ENCODE peak calls at places on chromosomes 7 and 10, in ten cellular contexts. One of them, this sample, is unnamed.

GRCh38 chr7:104074529-104074928 is 85.1 kb upstream of the RELN start:
- DNase-seq in AML-193: no peak
- DNase-seq in fibroblast of pulmonary artery: no peak
- DNase-seq in small intestine: no peak
- DNase-seq in bronchial epithelial cell: peak; percentile 5
- DNase-seq in tibial nerve: no peak
- DNase-seq in NCI-H526 treated with DMSO at 0.1 percent for 48 hours: no peak
- DNase-seq in activated naive CD4-positive, alpha-beta T cell treated with Interleukin-2 at 50 U/mL for 16 hours: no peak
- DNase-seq in CD4-positive, CD25-positive, alpha-beta regulatory T cell: no peak
- DNase-seq in AG09309: no peak
- DNase-seq in this sample: no peak

GRCh38 chr10:86366033-86366901 is at the start of gene GRID1:
- DNase-seq in AML-193: no peak
- DNase-seq in fibroblast of pulmonary artery: no peak
- DNase-seq in small intestine: no peak
- DNase-seq in bronchial epithelial cell: no peak
- DNase-seq in tibial nerve: peak; percentile 12
- DNase-seq in NCI-H526 treated with DMSO at 0.1 percent for 48 hours: no peak
- DNase-seq in activated naive CD4-positive, alpha-beta T cell treated with Interleukin-2 at 50 U/mL for 16 hours: peak; percentile 15
- DNase-seq in CD4-positive, CD25-positive, alpha-beta regulatory T cell: no peak
- DNase-seq in AG09309: no peak
- DNase-seq in this sample: peak; percentile 54

GRCh38 chr7:70525991-70526390 is 606.0 kb upstream of the GALNT17 start:
- DNase-seq in AML-193: no peak
- DNase-seq in fibroblast of pulmonary artery: no peak
- DNase-seq in small intestine: no peak
- DNase-seq in bronchial epithelial cell: no peak
- DNase-seq in tibial nerve: no peak
- DNase-seq in NCI-H526 treated with DMSO at 0.1 percent for 48 hours: no peak
- DNase-seq in activated naive CD4-positive, alpha-beta T cell treated with Interleukin-2 at 50 U/mL for 16 hours: no peak
- DNase-seq in CD4-positive, CD25-positive, alpha-beta regulatory T cell: no peak
- DNase-seq in AG09309: no peak
- DNase-seq in this sample: no peak

GRCh38 chr10:44462338-44462914 is 77.5 kb upstream of the CXCL12 start:
- DNase-seq in AML-193: no peak
- DNase-seq in fibroblast of pulmonary artery: no peak
- DNase-seq in small intestine: no peak
- DNase-seq in bronchial epithelial cell: no peak
- DNase-seq in tibial nerve: no peak
- DNase-seq in NCI-H526 treated with DMSO at 0.1 percent for 48 hours: no peak
- DNase-seq in activated naive CD4-positive, alpha-beta T cell treated with Interleukin-2 at 50 U/mL for 16 hours: no peak
- DNase-seq in CD4-positive, CD25-positive, alpha-beta regulatory T cell: no peak
- DNase-seq in AG09309: no peak
- DNase-seq in this sample: no peak

GRCh38 chr10:46329690-46330016 is 42.9 kb downstream of the ANTXRL start:
- DNase-seq in AML-193: no peak
- DNase-seq in fibroblast of pulmonary artery: no peak
- DNase-seq in small intestine: no peak
- DNase-seq in bronchial epithelial cell: no peak
- DNase-seq in tibial nerve: no peak
- DNase-seq in NCI-H526 treated with DMSO at 0.1 percent for 48 hours: no peak
- DNase-seq in activated naive CD4-positive, alpha-beta T cell treated with Interleukin-2 at 50 U/mL for 16 hours: no peak
- DNase-seq in CD4-positive, CD25-positive, alpha-beta regulatory T cell: no peak
- DNase-seq in AG09309: no peak
- DNase-seq in this sample: no peak

GRCh38 chr10:4070171-4070570 is 285.2 kb upstream of the KLF6 start:
- DNase-seq in AML-193: no peak
- DNase-seq in fibroblast of pulmonary artery: peak; percentile 17
- DNase-seq in small intestine: no peak
- DNase-seq in bronchial epithelial cell: no peak
- DNase-seq in tibial nerve: no peak
- DNase-seq in NCI-H526 treated with DMSO at 0.1 percent for 48 hours: no peak
- DNase-seq in activated naive CD4-positive, alpha-beta T cell treated with Interleukin-2 at 50 U/mL for 16 hours: no peak
- DNase-seq in CD4-positive, CD25-positive, alpha-beta regulatory T cell: no peak
- DNase-seq in AG09309: no peak
- DNase-seq in this sample: no peak

GRCh38 chr10:127987467-127988380 is 80.8 kb downstream of the PTPRE start:
- DNase-seq in AML-193: no peak
- DNase-seq in fibroblast of pulmonary artery: no peak
- DNase-seq in small intestine: no peak
- DNase-seq in bronchial epithelial cell: peak; percentile 27
- DNase-seq in tibial nerve: no peak
- DNase-seq in NCI-H526 treated with DMSO at 0.1 percent for 48 hours: no peak
- DNase-seq in activated naive CD4-positive, alpha-beta T cell treated with Interleukin-2 at 50 U/mL for 16 hours: no peak
- DNase-seq in CD4-positive, CD25-positive, alpha-beta regulatory T cell: no peak
- DNase-seq in AG09309: no peak
- DNase-seq in this sample: no peak

GRCh38 chr10:49408437-49409306 is 12.8 kb upstream of the DRGX start:
- DNase-seq in AML-193: no peak
- DNase-seq in fibroblast of pulmonary artery: peak; percentile 11
- DNase-seq in small intestine: no peak
- DNase-seq in bronchial epithelial cell: peak; percentile 10
- DNase-seq in tibial nerve: no peak
- DNase-seq in NCI-H526 treated with DMSO at 0.1 percent for 48 hours: no peak
- DNase-seq in activated naive CD4-positive, alpha-beta T cell treated with Interleukin-2 at 50 U/mL for 16 hours: no peak
- DNase-seq in CD4-positive, CD25-positive, alpha-beta regulatory T cell: no peak
- DNase-seq in AG09309: no peak
- DNase-seq in this sample: no peak

GRCh38 chr10:84097787-84098353 is 41.4 kb upstream of the GHITM start:
- DNase-seq in AML-193: no peak
- DNase-seq in fibroblast of pulmonary artery: peak; percentile 53
- DNase-seq in small intestine: peak; percentile 3
- DNase-seq in bronchial epithelial cell: peak; percentile 18
- DNase-seq in tibial nerve: no peak
- DNase-seq in NCI-H526 treated with DMSO at 0.1 percent for 48 hours: no peak
- DNase-seq in activated naive CD4-positive, alpha-beta T cell treated with Interleukin-2 at 50 U/mL for 16 hours: no peak
- DNase-seq in CD4-positive, CD25-positive, alpha-beta regulatory T cell: no peak
- DNase-seq in AG09309: no peak
- DNase-seq in this sample: no peak

GRCh38 chr10:93458821-93459257 is 23.3 kb downstream of the MYOF start:
- DNase-seq in AML-193: no peak
- DNase-seq in fibroblast of pulmonary artery: peak; percentile 99
- DNase-seq in small intestine: peak; percentile 84
- DNase-seq in bronchial epithelial cell: peak; percentile 98
- DNase-seq in tibial nerve: peak; percentile 59
- DNase-seq in NCI-H526 treated with DMSO at 0.1 percent for 48 hours: no peak
- DNase-seq in activated naive CD4-positive, alpha-beta T cell treated with Interleukin-2 at 50 U/mL for 16 hours: no peak
- DNase-seq in CD4-positive, CD25-positive, alpha-beta regulatory T cell: no peak
- DNase-seq in AG09309: peak; percentile 99
- DNase-seq in this sample: no peak

GRCh38 chr7:106731637-106732036 is 70.7 kb upstream of the CCDC71L start:
- DNase-seq in AML-193: no peak
- DNase-seq in fibroblast of pulmonary artery: peak; percentile 62
- DNase-seq in small intestine: no peak
- DNase-seq in bronchial epithelial cell: no peak
- DNase-seq in tibial nerve: no peak
- DNase-seq in NCI-H526 treated with DMSO at 0.1 percent for 48 hours: no peak
- DNase-seq in activated naive CD4-positive, alpha-beta T cell treated with Interleukin-2 at 50 U/mL for 16 hours: no peak
- DNase-seq in CD4-positive, CD25-positive, alpha-beta regulatory T cell: no peak
- DNase-seq in AG09309: peak; percentile 39
- DNase-seq in this sample: no peak

GRCh38 chr7:74175270-74175803 is 1.2 kb downstream of the EIF4H start:
- DNase-seq in AML-193: no peak
- DNase-seq in fibroblast of pulmonary artery: no peak
- DNase-seq in small intestine: peak; percentile 24
- DNase-seq in bronchial epithelial cell: no peak
- DNase-seq in tibial nerve: no peak
- DNase-seq in NCI-H526 treated with DMSO at 0.1 percent for 48 hours: no peak
- DNase-seq in activated naive CD4-positive, alpha-beta T cell treated with Interleukin-2 at 50 U/mL for 16 hours: no peak
- DNase-seq in CD4-positive, CD25-positive, alpha-beta regulatory T cell: no peak
- DNase-seq in AG09309: no peak
- DNase-seq in this sample: no peak

GRCh38 chr10:86341361-86341811 is 25.2 kb downstream of the GRID1 start:
- DNase-seq in AML-193: peak; percentile 38
- DNase-seq in fibroblast of pulmonary artery: no peak
- DNase-seq in small intestine: no peak
- DNase-seq in bronchial epithelial cell: no peak
- DNase-seq in tibial nerve: no peak
- DNase-seq in NCI-H526 treated with DMSO at 0.1 percent for 48 hours: no peak
- DNase-seq in activated naive CD4-positive, alpha-beta T cell treated with Interleukin-2 at 50 U/mL for 16 hours: no peak
- DNase-seq in CD4-positive, CD25-positive, alpha-beta regulatory T cell: no peak
- DNase-seq in AG09309: no peak
- DNase-seq in this sample: no peak

GRCh38 chr7:123125231-123125630 is 74.5 kb downstream of the SLC13A1 start:
- DNase-seq in AML-193: no peak
- DNase-seq in fibroblast of pulmonary artery: no peak
- DNase-seq in small intestine: no peak
- DNase-seq in bronchial epithelial cell: no peak
- DNase-seq in tibial nerve: no peak
- DNase-seq in NCI-H526 treated with DMSO at 0.1 percent for 48 hours: no peak
- DNase-seq in activated naive CD4-positive, alpha-beta T cell treated with Interleukin-2 at 50 U/mL for 16 hours: no peak
- DNase-seq in CD4-positive, CD25-positive, alpha-beta regulatory T cell: no peak
- DNase-seq in AG09309: no peak
- DNase-seq in this sample: no peak

GRCh38 chr10:72333111-72334012 is 21.4 kb downstream of the DNAJB12 start:
- DNase-seq in AML-193: no peak
- DNase-seq in fibroblast of pulmonary artery: no peak
- DNase-seq in small intestine: no peak
- DNase-seq in bronchial epithelial cell: no peak
- DNase-seq in tibial nerve: no peak
- DNase-seq in NCI-H526 treated with DMSO at 0.1 percent for 48 hours: no peak
- DNase-seq in activated naive CD4-positive, alpha-beta T cell treated with Interleukin-2 at 50 U/mL for 16 hours: no peak
- DNase-seq in CD4-positive, CD25-positive, alpha-beta regulatory T cell: no peak
- DNase-seq in AG09309: no peak
- DNase-seq in this sample: no peak

GRCh38 chr7:77544523-77544922 is 7.4 kb downstream of the PTPN12 start:
- DNase-seq in AML-193: no peak
- DNase-seq in fibroblast of pulmonary artery: no peak
- DNase-seq in small intestine: no peak
- DNase-seq in bronchial epithelial cell: no peak
- DNase-seq in tibial nerve: no peak
- DNase-seq in NCI-H526 treated with DMSO at 0.1 percent for 48 hours: no peak
- DNase-seq in activated naive CD4-positive, alpha-beta T cell treated with Interleukin-2 at 50 U/mL for 16 hours: no peak
- DNase-seq in CD4-positive, CD25-positive, alpha-beta regulatory T cell: no peak
- DNase-seq in AG09309: no peak
- DNase-seq in this sample: no peak

GRCh38 chr10:46248651-46249131 is 38.1 kb upstream of the ANTXRL start:
- DNase-seq in AML-193: no peak
- DNase-seq in fibroblast of pulmonary artery: no peak
- DNase-seq in small intestine: no peak
- DNase-seq in bronchial epithelial cell: no peak
- DNase-seq in tibial nerve: no peak
- DNase-seq in NCI-H526 treated with DMSO at 0.1 percent for 48 hours: no peak
- DNase-seq in activated naive CD4-positive, alpha-beta T cell treated with Interleukin-2 at 50 U/mL for 16 hours: peak; percentile 1
- DNase-seq in CD4-positive, CD25-positive, alpha-beta regulatory T cell: no peak
- DNase-seq in AG09309: no peak
- DNase-seq in this sample: no peak

GRCh38 chr7:81725496-81726117 is 44.2 kb downstream of the HGF start:
- DNase-seq in AML-193: no peak
- DNase-seq in fibroblast of pulmonary artery: peak; percentile 81
- DNase-seq in small intestine: no peak
- DNase-seq in bronchial epithelial cell: no peak
- DNase-seq in tibial nerve: no peak
- DNase-seq in NCI-H526 treated with DMSO at 0.1 percent for 48 hours: no peak
- DNase-seq in activated naive CD4-positive, alpha-beta T cell treated with Interleukin-2 at 50 U/mL for 16 hours: no peak
- DNase-seq in CD4-positive, CD25-positive, alpha-beta regulatory T cell: no peak
- DNase-seq in AG09309: peak; percentile 61
- DNase-seq in this sample: no peak

GRCh38 chr7:116777613-116778380 is 84.6 kb upstream of the CAPZA2 start:
- DNase-seq in AML-193: no peak
- DNase-seq in fibroblast of pulmonary artery: peak; percentile 54
- DNase-seq in small intestine: peak; percentile 42
- DNase-seq in bronchial epithelial cell: peak; percentile 75
- DNase-seq in tibial nerve: no peak
- DNase-seq in NCI-H526 treated with DMSO at 0.1 percent for 48 hours: no peak
- DNase-seq in activated naive CD4-positive, alpha-beta T cell treated with Interleukin-2 at 50 U/mL for 16 hours: no peak
- DNase-seq in CD4-positive, CD25-positive, alpha-beta regulatory T cell: no peak
- DNase-seq in AG09309: peak; percentile 50
- DNase-seq in this sample: no peak

GRCh38 chr7:130118294-130118693 is 48.0 kb downstream of the KLHDC10 start:
- DNase-seq in AML-193: no peak
- DNase-seq in fibroblast of pulmonary artery: no peak
- DNase-seq in small intestine: no peak
- DNase-seq in bronchial epithelial cell: no peak
- DNase-seq in tibial nerve: no peak
- DNase-seq in NCI-H526 treated with DMSO at 0.1 percent for 48 hours: no peak
- DNase-seq in activated naive CD4-positive, alpha-beta T cell treated with Interleukin-2 at 50 U/mL for 16 hours: no peak
- DNase-seq in CD4-positive, CD25-positive, alpha-beta regulatory T cell: no peak
- DNase-seq in AG09309: no peak
- DNase-seq in this sample: no peak

GRCh38 chr10:34780818-34781380 is 34.2 kb downstream of the PARD3 start:
- DNase-seq in AML-193: no peak
- DNase-seq in fibroblast of pulmonary artery: peak; percentile 72
- DNase-seq in small intestine: no peak
- DNase-seq in bronchial epithelial cell: no peak
- DNase-seq in tibial nerve: no peak
- DNase-seq in NCI-H526 treated with DMSO at 0.1 percent for 48 hours: no peak
- DNase-seq in activated naive CD4-positive, alpha-beta T cell treated with Interleukin-2 at 50 U/mL for 16 hours: no peak
- DNase-seq in CD4-positive, CD25-positive, alpha-beta regulatory T cell: no peak
- DNase-seq in AG09309: no peak
- DNase-seq in this sample: peak; percentile 3

GRCh38 chr7:44277851-44278250 is 47.5 kb downstream of the CAMK2B start:
- DNase-seq in AML-193: no peak
- DNase-seq in fibroblast of pulmonary artery: peak; percentile 72
- DNase-seq in small intestine: no peak
- DNase-seq in bronchial epithelial cell: no peak
- DNase-seq in tibial nerve: no peak
- DNase-seq in NCI-H526 treated with DMSO at 0.1 percent for 48 hours: no peak
- DNase-seq in activated naive CD4-positive, alpha-beta T cell treated with Interleukin-2 at 50 U/mL for 16 hours: no peak
- DNase-seq in CD4-positive, CD25-positive, alpha-beta regulatory T cell: no peak
- DNase-seq in AG09309: no peak
- DNase-seq in this sample: no peak

GRCh38 chr10:77643795-77644468 is 6.3 kb upstream of the KCNMA1 start:
- DNase-seq in AML-193: peak; percentile 37
- DNase-seq in fibroblast of pulmonary artery: peak; percentile 81
- DNase-seq in small intestine: peak; percentile 65
- DNase-seq in bronchial epithelial cell: peak; percentile 46
- DNase-seq in tibial nerve: no peak
- DNase-seq in NCI-H526 treated with DMSO at 0.1 percent for 48 hours: no peak
- DNase-seq in activated naive CD4-positive, alpha-beta T cell treated with Interleukin-2 at 50 U/mL for 16 hours: no peak
- DNase-seq in CD4-positive, CD25-positive, alpha-beta regulatory T cell: no peak
- DNase-seq in AG09309: no peak
- DNase-seq in this sample: no peak

GRCh38 chr7:104789780-104790179 is 224.2 kb upstream of the KMT2E start:
- DNase-seq in AML-193: no peak
- DNase-seq in fibroblast of pulmonary artery: no peak
- DNase-seq in small intestine: no peak
- DNase-seq in bronchial epithelial cell: no peak
- DNase-seq in tibial nerve: no peak
- DNase-seq in NCI-H526 treated with DMSO at 0.1 percent for 48 hours: no peak
- DNase-seq in activated naive CD4-positive, alpha-beta T cell treated with Interleukin-2 at 50 U/mL for 16 hours: no peak
- DNase-seq in CD4-positive, CD25-positive, alpha-beta regulatory T cell: no peak
- DNase-seq in AG09309: no peak
- DNase-seq in this sample: no peak

GRCh38 chr10:62805139-62806092 is 896 bp downstream of the ADO start:
- DNase-seq in AML-193: no peak
- DNase-seq in fibroblast of pulmonary artery: peak; percentile 53
- DNase-seq in small intestine: peak; percentile 48
- DNase-seq in bronchial epithelial cell: peak; percentile 26
- DNase-seq in tibial nerve: no peak
- DNase-seq in NCI-H526 treated with DMSO at 0.1 percent for 48 hours: no peak
- DNase-seq in activated naive CD4-positive, alpha-beta T cell treated with Interleukin-2 at 50 U/mL for 16 hours: peak; percentile 19
- DNase-seq in CD4-positive, CD25-positive, alpha-beta regulatory T cell: no peak
- DNase-seq in AG09309: no peak
- DNase-seq in this sample: no peak

GRCh38 chr10:19930936-19931859 is 115.0 kb downstream of the PLXDC2 start:
- DNase-seq in AML-193: no peak
- DNase-seq in fibroblast of pulmonary artery: peak; percentile 57
- DNase-seq in small intestine: peak; percentile 47
- DNase-seq in bronchial epithelial cell: peak; percentile 91
- DNase-seq in tibial nerve: no peak
- DNase-seq in NCI-H526 treated with DMSO at 0.1 percent for 48 hours: peak; percentile 32
- DNase-seq in activated naive CD4-positive, alpha-beta T cell treated with Interleukin-2 at 50 U/mL for 16 hours: no peak
- DNase-seq in CD4-positive, CD25-positive, alpha-beta regulatory T cell: no peak
- DNase-seq in AG09309: no peak
- DNase-seq in this sample: no peak

GRCh38 chr7:76280408-76280807 is 22.1 kb upstream of the HSPB1 start:
- DNase-seq in AML-193: no peak
- DNase-seq in fibroblast of pulmonary artery: no peak
- DNase-seq in small intestine: no peak
- DNase-seq in bronchial epithelial cell: no peak
- DNase-seq in tibial nerve: no peak
- DNase-seq in NCI-H526 treated with DMSO at 0.1 percent for 48 hours: no peak
- DNase-seq in activated naive CD4-positive, alpha-beta T cell treated with Interleukin-2 at 50 U/mL for 16 hours: no peak
- DNase-seq in CD4-positive, CD25-positive, alpha-beta regulatory T cell: no peak
- DNase-seq in AG09309: no peak
- DNase-seq in this sample: no peak

GRCh38 chr7:113968713-113969112 is 49.9 kb upstream of the PPP1R3A start:
- DNase-seq in AML-193: no peak
- DNase-seq in fibroblast of pulmonary artery: no peak
- DNase-seq in small intestine: no peak
- DNase-seq in bronchial epithelial cell: no peak
- DNase-seq in tibial nerve: no peak
- DNase-seq in NCI-H526 treated with DMSO at 0.1 percent for 48 hours: no peak
- DNase-seq in activated naive CD4-positive, alpha-beta T cell treated with Interleukin-2 at 50 U/mL for 16 hours: no peak
- DNase-seq in CD4-positive, CD25-positive, alpha-beta regulatory T cell: no peak
- DNase-seq in AG09309: no peak
- DNase-seq in this sample: no peak

This sample was measured in naive thymus-derived CD8-positive, alpha-beta T cell.